ENCODE peak calls at places on chromosome 5, in four cellular contexts. U is adrenal gland, V is thoracic aorta, A is Peyer's patch. O is an unnamed sample.

GRCh38 chr5:152601806-152602467 is 196.9 kb upstream of the NMUR2 start:
- DNase-seq in U (no peak), V (no peak), A (no peak), O (no peak)

GRCh38 chr5:71533142-71533541 is 54.0 kb upstream of the MCCC2 start:
- DNase-seq in U (no peak), V (no peak), A (no peak), O (no peak)

GRCh38 chr5:137039939-137040515 is 459.1 kb downstream of the SPOCK1 start:
- DNase-seq in U (peak; percentile 61), V (no peak), A (no peak), O (no peak)

GRCh38 chr5:135718151-135718550 is 116.3 kb upstream of the SLC25A48 start:
- DNase-seq in U (no peak), V (no peak), A (no peak), O (no peak)

GRCh38 chr5:163915481-163915961 is 410.1 kb downstream of the MAT2B start:
- DNase-seq in U (no peak), V (no peak), A (peak; percentile 80), O (no peak)

GRCh38 chr5:177478711-177479646 is 5.5 kb upstream of the DBN1 start:
- DNase-seq in U (peak; percentile 94), V (no peak), A (peak; percentile 73), O (peak; percentile 92)

GRCh38 chr5:1808466-1808865 is 7.3 kb downstream of the NDUFS6 start:
- DNase-seq in U (no peak), V (no peak), A (no peak), O (no peak)

GRCh38 chr5:176792584-176793342 is 17.6 kb upstream of the UNC5A start:
- DNase-seq in U (no peak), V (no peak), A (no peak), O (no peak)

GRCh38 chr5:99169309-99169708 is 240.5 kb upstream of the CHD1 start:
- DNase-seq in U (no peak), V (no peak), A (no peak), O (no peak)

DNA sequence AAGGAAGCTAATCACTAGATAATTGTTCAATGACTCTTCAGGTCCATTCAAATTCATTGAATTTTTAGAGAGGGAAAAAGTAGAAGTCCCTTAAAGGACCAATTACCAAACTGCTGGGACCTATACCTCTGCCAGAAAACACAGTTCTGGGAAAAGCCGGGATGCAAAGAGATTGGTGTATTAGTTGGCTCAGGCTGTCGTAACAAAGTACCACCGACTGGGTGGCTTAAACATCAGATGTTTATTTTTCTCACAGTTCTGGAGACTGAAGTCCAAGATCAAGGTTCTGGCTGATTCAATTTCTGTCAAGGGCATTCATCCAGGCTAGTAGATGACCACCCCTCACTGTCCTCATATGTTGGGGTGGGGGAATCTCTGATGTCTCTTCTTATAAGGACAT is 177.1 kb upstream of the FSTL4 start:
- DNase-seq in U (no peak), V (no peak), A (no peak), O (no peak)
- H3K4me1 ChIP-seq in U (no peaks in the 10 kb centered on the region), V (no peaks in the 10 kb centered on the region), A (no peaks in the 10 kb centered on the region), O (no peaks in the 10 kb centered on the region)

GRCh38 chr5:60959156-60959555 is 14.2 kb downstream of the NDUFAF2 start:
- DNase-seq in U (no peak), V (no peak), A (no peak), O (no peak)
- TF ChIP-seq CTCF in U (peak; percentile 63), V (no peak), A (peak; percentile 28), O (peak; percentile 49)

GRCh38 chr5:54525692-54526091 is 8.1 kb downstream of the SNX18 start:
- DNase-seq in U (no peak), V (no peak), A (no peak), O (no peak)

GRCh38 chr5:54524082-54524481 is 6.5 kb downstream of the SNX18 start:
- DNase-seq in U (no peak), V (no peak), A (no peak), O (no peak)

GRCh38 chr5:54526604-54527359 is 9.2 kb downstream of the SNX18 start:
- DNase-seq in U (no peak), V (no peak), A (no peak), O (no peak)

GRCh38 chr5:54524704-54525103 is 7.1 kb downstream of the SNX18 start:
- DNase-seq in U (peak; percentile 74), V (no peak), A (no peak), O (peak; percentile 41)

DNA sequence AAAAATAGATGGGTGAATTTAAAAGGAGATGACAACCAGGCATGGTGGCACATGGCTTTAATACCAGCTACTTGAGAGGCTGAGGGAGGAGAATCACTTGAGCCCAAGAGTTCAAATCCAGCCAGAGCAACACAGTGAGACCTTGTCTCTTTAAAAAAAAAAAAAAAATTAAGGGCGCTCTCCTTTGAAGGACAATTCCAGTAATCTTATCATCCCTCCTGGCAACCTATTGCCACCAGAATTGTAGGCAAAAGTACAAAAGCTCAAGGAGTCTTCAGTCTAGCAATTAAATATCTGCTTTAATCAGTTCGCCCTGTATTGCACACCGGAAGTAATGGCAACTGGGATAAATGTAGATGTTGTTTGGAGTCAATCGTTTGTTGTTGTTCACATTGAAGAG is 7.7 kb downstream of the SNX18 start:
- DNase-seq in U (no peak), V (no peak), A (no peak), O (no peak)
- H3K4me1 ChIP-seq in U (peaks cover 98% of the 10 kb centered on the region), V (peaks cover 81% of the 10 kb centered on the region), A (peaks cover 14% of the 10 kb centered on the region), O (peaks cover 98% of the 10 kb centered on the region)

GRCh38 chr5:132103380-132103951 is 29.9 kb downstream of the CSF2 start:
- DNase-seq in U (peak; percentile 96), V (peak; percentile 85), A (peak; percentile 77), O (peak; percentile 76)
- TF ChIP-seq CTCF in U (no peak), V (peak; percentile 9), A (no peak), O (no peak)

GRCh38 chr5:134524219-134524825 is 1.1 kb upstream of the JADE2 start:
- DNase-seq in U (peak; percentile 95), V (no peak), A (peak; percentile 91), O (peak; percentile 88)
- H3K4me1 ChIP-seq in U (peaks cover 27% of the 10 kb centered on the region), V (peaks cover 25% of the 10 kb centered on the region), A (peaks cover 16% of the 10 kb centered on the region), O (peaks cover 54% of the 10 kb centered on the region)

O was measured in left ventricle myocardium inferior.